ENCODE peak calls at places on chromosome 3, in five cellular contexts. G is activated CD8-positive, alpha-beta T cell treated with anti-CD3 and anti-CD28 coated beads for 36 hours; L is HS-27A; Q is right cardiac atrium; X is GM03348. U is an unnamed sample.

GRCh38 chr3:100954990-100955389 is 38.2 kb downstream of the ABI3BP start:
- DNase-seq in G (no peak), L (peak; percentile 69), Q (peak; percentile 70), X (peak; percentile 81), U (peak; percentile 48)

GRCh38 chr3:142000341-142000870 is 124.0 kb downstream of the ATP1B3 start:
- DNase-seq in G (no peak), L (no peak), Q (no peak), X (no peak), U (no peak)

GRCh38 chr3:160450846-160451245 is 1.3 kb upstream of the TRIM59 start:
- DNase-seq in G (no peak), L (peak; percentile 69), Q (no peak), X (peak; percentile 91), U (no peak)

GRCh38 chr3:108420926-108421325 is 89.5 kb downstream of the MYH15 start:
- DNase-seq in G (no peak), L (no peak), Q (no peak), X (peak; percentile 36), U (no peak)

GRCh38 chr3:129015388-129016105 is 14.4 kb downstream of the EFCC1 start:
- DNase-seq in G (peak; percentile 61), L (no peak), Q (peak; percentile 77), X (no peak), U (peak; percentile 68)

GRCh38 chr3:34676431-34676830 is 878.0 kb downstream of the PDCD6IP start:
- DNase-seq in G (no peak), L (peak; percentile 51), Q (no peak), X (no peak), U (no peak)

GRCh38 chr3:43876648-43877047 is 185.9 kb downstream of the ABHD5 start:
- DNase-seq in G (no peak), L (no peak), Q (no peak), X (no peak), U (no peak)

GRCh38 chr3:104982130-104982529 is 384.6 kb upstream of the ALCAM start:
- DNase-seq in G (no peak), L (no peak), Q (no peak), X (no peak), U (no peak)

GRCh38 chr3:27127879-27128278 is 241.3 kb downstream of the NEK10 start:
- DNase-seq in G (no peak), L (no peak), Q (no peak), X (no peak), U (no peak)

GRCh38 chr3:49674491-49674983 is 386 bp downstream of the APEH start:
- DNase-seq in G (peak; percentile 52), L (no peak), Q (peak; percentile 76), X (no peak), U (no peak)

GRCh38 chr3:171676600-171677175 is 133.6 kb downstream of the PLD1 start:
- DNase-seq in G (no peak), L (no peak), Q (peak; percentile 71), X (no peak), U (peak; percentile 59)

GRCh38 chr3:30448436-30448835 is 158.0 kb upstream of the TGFBR2 start:
- DNase-seq in G (no peak), L (no peak), Q (no peak), X (no peak), U (no peak)

GRCh38 chr3:4757949-4758855 is 221.0 kb upstream of the BHLHE40 start:
- DNase-seq in G (no peak), L (no peak), Q (no peak), X (no peak), U (no peak)